ENCODE peak calls at places on chromosomes 5 and 9, in four cellular contexts. A, S, K and V are unnamed samples.

GRCh38 chr5:140312067-140312790 is 9.3 kb upstream of the PFDN1 start:
- DNase-seq in A (peak; percentile 99), S (no peak), K (peak; percentile 47), V (peak; percentile 94)

GRCh38 chr9:128397831-128398230 is 22.8 kb upstream of the CERCAM start:
- DNase-seq in A (no peak), S (no peak), K (no peak), V (no peak)

GRCh38 chr9:31588010-31588409 is 796.4 kb upstream of the ACO1 start:
- DNase-seq in A (no peak), S (no peak), K (no peak), V (no peak)

GRCh38 chr9:105441761-105442160 is 6.1 kb upstream of the FSD1L start:
- DNase-seq in A (no peak), S (no peak), K (no peak), V (no peak)

GRCh38 chr9:128634651-128635262 is 21.9 kb downstream of the DYNC2I2 start:
- DNase-seq in A (no peak), S (no peak), K (no peak), V (no peak)

GRCh38 chr5:1002836-1003235 is 5.8 kb upstream of the NKD2 start:
- DNase-seq in A (no peak), S (peak; percentile 12), K (no peak), V (no peak)

GRCh38 chr9:727767-728166 is 113.7 kb upstream of the DMRT1 start:
- DNase-seq in A (no peak), S (no peak), K (no peak), V (no peak)

GRCh38 chr9:93231121-93231694 is 47.3 kb downstream of the WNK2 start:
- DNase-seq in A (no peak), S (no peak), K (no peak), V (no peak)

GRCh38 chr9:135516132-135516860 is 4.9 kb upstream of the LCN1 start:
- DNase-seq in A (no peak), S (no peak), K (no peak), V (no peak)

GRCh38 chr5:2149196-2149541 is 266.4 kb upstream of the IRX4 start:
- DNase-seq in A (no peak), S (no peak), K (no peak), V (peak; percentile 33)

GRCh38 chr5:149990518-149991376 is 9.7 kb downstream of the TIGD6 start:
- DNase-seq in A (peak; percentile 76), S (peak; percentile 73), K (peak; percentile 44), V (peak; percentile 71)

GRCh38 chr5:151158287-151158661 is 695 bp upstream of the ANXA6 start:
- DNase-seq in A (no peak), S (peak; percentile 38), K (no peak), V (no peak)

GRCh38 chr9:20921362-20921761 is 110.1 kb downstream of the HACD4 start:
- DNase-seq in A (peak; percentile 14), S (no peak), K (no peak), V (no peak)

GRCh38 chr9:76394896-76395244 is 644 bp upstream of the RFK start:
- DNase-seq in A (no peak), S (no peak), K (no peak), V (no peak)

GRCh38 chr9:15096959-15097358 is 186.7 kb upstream of the FREM1 start:
- DNase-seq in A (no peak), S (no peak), K (no peak), V (no peak)
- TF ChIP-seq CTCF in A (no peak), S (no peak), K (no peak), V (no peak)

GRCh38 chr9:70392189-70392588 is 22.3 kb downstream of the KLF9 start:
- DNase-seq in A (no peak), S (no peak), K (no peak), V (no peak)
- TF ChIP-seq CTCF in A (no peak), S (no peak), K (peak; percentile 14), V (peak; percentile 31)

DNA sequence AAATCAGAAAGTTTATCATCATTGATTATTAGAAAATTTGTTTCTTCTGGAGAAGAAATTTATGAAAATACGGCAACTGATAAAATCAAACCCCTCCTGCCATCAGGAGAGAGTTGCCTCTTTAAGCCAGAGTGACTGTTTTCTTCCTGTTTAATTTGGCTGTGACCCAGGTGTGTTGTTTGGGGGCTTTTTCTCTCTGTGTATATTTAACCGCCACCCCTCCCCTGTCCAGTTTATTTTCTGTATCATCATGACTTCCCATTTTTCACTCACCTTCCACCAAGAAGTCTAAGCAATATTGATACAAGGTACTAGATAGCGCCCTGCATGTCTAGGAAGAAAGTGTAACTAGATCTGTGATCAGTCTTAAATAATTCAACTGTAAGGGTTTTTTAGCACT is 50.1 kb downstream of the FAM78A start:
- DNase-seq in A (no peak), S (no peak), K (no peak), V (no peak)
- TF ChIP-seq CTCF in A (no peak), S (no peak), K (no peak), V (no peak)

GRCh38 chr9:133782157-133783130 is 44.3 kb upstream of the SARDH start:
- DNase-seq in A (peak; percentile 62), S (peak; percentile 76), K (peak; percentile 27), V (peak; percentile 48)
- TF ChIP-seq CTCF in A (peak; percentile 84), S (peak; percentile 28), K (peak; percentile 88), V (peak; percentile 90)